ENCODE peak calls at places on chromosome 21, in five cellular contexts. X, M, F, Y and K are unnamed samples.

GRCh38 chr21:35234725-35235124 is 185.6 kb upstream of the RUNX1 start:
- DNase-seq in X (no peak), M (no peak), F (no peak), Y (no peak), K (no peak)

GRCh38 chr21:41887682-41888081 is 8.5 kb upstream of the PRDM15 start:
- DNase-seq in X (no peak), M (no peak), F (no peak), Y (no peak), K (no peak)

GRCh38 chr21:46436586-46436985 is 22.1 kb upstream of the DIP2A start:
- DNase-seq in X (no peak), M (no peak), F (no peak), Y (no peak), K (no peak)

GRCh38 chr21:28884481-28884880 is 108.2 kb downstream of the LTN1 start:
- DNase-seq in X (no peak), M (no peak), F (no peak), Y (no peak), K (no peak)

GRCh38 chr21:43929217-43929971 is 64.4 kb downstream of the AGPAT3 start:
- DNase-seq in X (no peak), M (no peak), F (no peak), Y (no peak), K (no peak)

GRCh38 chr21:32782698-32783097 is 11.1 kb upstream of the PAXBP1 start:
- DNase-seq in X (no peak), M (no peak), F (no peak), Y (no peak), K (no peak)

GRCh38 chr21:24844672-24845071 is 762.6 kb downstream of the MRPL39 start:
- DNase-seq in X (no peak), M (no peak), F (no peak), Y (no peak), K (no peak)

GRCh38 chr21:28699591-28700259 is 293.0 kb downstream of the LTN1 start:
- DNase-seq in X (no peak), M (no peak), F (no peak), Y (no peak), K (no peak)

GRCh38 chr21:21034046-21034445 is 35.8 kb downstream of the NCAM2 start:
- DNase-seq in X (no peak), M (no peak), F (no peak), Y (no peak), K (no peak)

GRCh38 chr21:24658016-24658415 is 949.3 kb downstream of the MRPL39 start:
- DNase-seq in X (no peak), M (no peak), F (no peak), Y (no peak), K (no peak)

GRCh38 chr21:44390886-44391285 is 37.5 kb downstream of the TRPM2 start:
- DNase-seq in X (no peak), M (peak), F (no peak), Y (no peak), K (no peak)

GRCh38 chr21:16563795-16564194 is 834.0 kb downstream of the USP25 start:
- DNase-seq in X (peak), M (peak), F (no peak), Y (no peak), K (peak)

GRCh38 chr21:15062566-15062965 is 2.2 kb downstream of the NRIP1 start:
- DNase-seq in X (no peak), M (no peak), F (no peak), Y (no peak), K (no peak)

GRCh38 chr21:21064353-21064752 is 66.1 kb downstream of the NCAM2 start:
- DNase-seq in X (no peak), M (no peak), F (no peak), Y (no peak), K (no peak)

GRCh38 chr21:32558131-32558530 is 27.2 kb downstream of the TCP10L start:
- DNase-seq in X (no peak), M (no peak), F (no peak), Y (no peak), K (no peak)

GRCh38 chr21:37214952-37215351 is 52.2 kb downstream of the VPS26C start:
- DNase-seq in X (no peak), M (no peak), F (no peak), Y (no peak), K (no peak)

GRCh38 chr21:43320526-43320925 is 106.4 kb downstream of the SIK1 start:
- DNase-seq in X (no peak), M (no peak), F (no peak), Y (no peak), K (no peak)